ENCODE peak calls at places on chromosomes 5 and 9, in five cellular contexts. One of them, this sample, is unnamed.

GRCh38 chr9:19641046-19641445 is 147.8 kb downstream of the SLC24A2 start:
- DNase-seq in psoas muscle: no peak
- DNase-seq in stomach: no peak
- DNase-seq in prostate gland: no peak
- DNase-seq in lower leg skin: no peak
- DNase-seq in this sample: no peak

GRCh38 chr9:91549177-91549576 is 125.5 kb upstream of the NFIL3 start:
- DNase-seq in psoas muscle: no peak
- DNase-seq in stomach: no peak
- DNase-seq in prostate gland: no peak
- DNase-seq in lower leg skin: no peak
- DNase-seq in this sample: no peak

GRCh38 chr5:132774406-132774805 is 2.6 kb downstream of the SEPTIN8 start:
- DNase-seq in psoas muscle: no peak
- DNase-seq in stomach: no peak
- DNase-seq in prostate gland: no peak
- DNase-seq in lower leg skin: no peak
- DNase-seq in this sample: no peak

GRCh38 chr5:96699186-96699820 is 37.1 kb downstream of the CAST start:
- DNase-seq in psoas muscle: no peak
- DNase-seq in stomach: no peak
- DNase-seq in prostate gland: no peak
- DNase-seq in lower leg skin: no peak
- DNase-seq in this sample: no peak

GRCh38 chr9:23542438-23542837 is 283.6 kb downstream of the ELAVL2 start:
- DNase-seq in psoas muscle: no peak
- DNase-seq in stomach: no peak
- DNase-seq in prostate gland: no peak
- DNase-seq in lower leg skin: no peak
- DNase-seq in this sample: no peak

GRCh38 chr5:116516021-116516420 is 58.6 kb downstream of the SEMA6A start:
- DNase-seq in psoas muscle: no peak
- DNase-seq in stomach: no peak
- DNase-seq in prostate gland: no peak
- DNase-seq in lower leg skin: no peak
- DNase-seq in this sample: no peak

GRCh38 chr9:21677387-21677786 is 125.0 kb upstream of the MTAP start:
- DNase-seq in psoas muscle: no peak
- DNase-seq in stomach: no peak
- DNase-seq in prostate gland: no peak
- DNase-seq in lower leg skin: no peak
- DNase-seq in this sample: no peak

GRCh38 chr5:35608881-35609779 is 8.5 kb upstream of the SPEF2 start:
- DNase-seq in psoas muscle: no peak
- DNase-seq in stomach: no peak
- DNase-seq in prostate gland: no peak
- DNase-seq in lower leg skin: no peak
- DNase-seq in this sample: no peak

GRCh38 chr9:129840024-129840423 is 4.8 kb downstream of the USP20 start:
- DNase-seq in psoas muscle: no peak
- DNase-seq in stomach: no peak
- DNase-seq in prostate gland: no peak
- DNase-seq in lower leg skin: no peak
- DNase-seq in this sample: no peak

GRCh38 chr9:128406848-128407391 is 13.7 kb upstream of the CERCAM start:
- DNase-seq in psoas muscle: no peak
- DNase-seq in stomach: no peak
- DNase-seq in prostate gland: no peak
- DNase-seq in lower leg skin: no peak
- DNase-seq in this sample: no peak

GRCh38 chr5:11700376-11700775 is 203.9 kb downstream of the CTNND2 start:
- DNase-seq in psoas muscle: no peak
- DNase-seq in stomach: no peak
- DNase-seq in prostate gland: no peak
- DNase-seq in lower leg skin: no peak
- DNase-seq in this sample: no peak

GRCh38 chr9:135847833-135848232 is 59.5 kb downstream of the CAMSAP1 start:
- DNase-seq in psoas muscle: no peak
- DNase-seq in stomach: no peak
- DNase-seq in prostate gland: no peak
- DNase-seq in lower leg skin: no peak
- DNase-seq in this sample: no peak

GRCh38 chr9:25025156-25025555 is 479.5 kb upstream of the IZUMO3 start:
- DNase-seq in psoas muscle: no peak
- DNase-seq in stomach: no peak
- DNase-seq in prostate gland: no peak
- DNase-seq in lower leg skin: no peak
- DNase-seq in this sample: no peak

GRCh38 chr5:141412853-141413539 is at the start of gene PCDHGA10:
- DNase-seq in psoas muscle: peak; percentile 69
- DNase-seq in stomach: peak; percentile 67
- DNase-seq in prostate gland: peak; percentile 55
- DNase-seq in lower leg skin: no peak
- DNase-seq in this sample: peak; percentile 30

GRCh38 chr9:93958875-93959682 is 3.9 kb upstream of the BARX1 start:
- DNase-seq in psoas muscle: no peak
- DNase-seq in stomach: no peak
- DNase-seq in prostate gland: no peak
- DNase-seq in lower leg skin: no peak
- DNase-seq in this sample: no peak

GRCh38 chr5:6159864-6160199 is 218.5 kb downstream of the MED10 start:
- DNase-seq in psoas muscle: no peak
- DNase-seq in stomach: no peak
- DNase-seq in prostate gland: no peak
- DNase-seq in lower leg skin: no peak
- DNase-seq in this sample: no peak

GRCh38 chr5:38104497-38105230 is 153.7 kb upstream of the EGFLAM start:
- DNase-seq in psoas muscle: no peak
- DNase-seq in stomach: no peak
- DNase-seq in prostate gland: no peak
- DNase-seq in lower leg skin: no peak
- DNase-seq in this sample: no peak

GRCh38 chr9:115385383-115386122 is 267.6 kb upstream of the TNC start:
- DNase-seq in psoas muscle: no peak
- DNase-seq in stomach: no peak
- DNase-seq in prostate gland: no peak
- DNase-seq in lower leg skin: no peak
- DNase-seq in this sample: no peak

GRCh38 chr5:121313886-121314285 is 537.8 kb upstream of the FTMT start:
- DNase-seq in psoas muscle: no peak
- DNase-seq in stomach: no peak
- DNase-seq in prostate gland: no peak
- DNase-seq in lower leg skin: no peak
- DNase-seq in this sample: no peak

GRCh38 chr9:69898714-69899209 is 78.1 kb downstream of the CFAP95 start:
- DNase-seq in psoas muscle: no peak
- DNase-seq in stomach: no peak
- DNase-seq in prostate gland: no peak
- DNase-seq in lower leg skin: no peak
- DNase-seq in this sample: no peak

GRCh38 chr5:111172504-111172903 is 51.7 kb upstream of the CAMK4 start:
- DNase-seq in psoas muscle: no peak
- DNase-seq in stomach: no peak
- DNase-seq in prostate gland: no peak
- DNase-seq in lower leg skin: no peak
- DNase-seq in this sample: no peak

GRCh38 chr9:111992523-111992922 is 95.9 kb downstream of the UGCG start:
- DNase-seq in psoas muscle: no peak
- DNase-seq in stomach: no peak
- DNase-seq in prostate gland: no peak
- DNase-seq in lower leg skin: no peak
- DNase-seq in this sample: no peak

GRCh38 chr9:138064547-138064946 is 187.0 kb downstream of the CACNA1B start:
- DNase-seq in psoas muscle: no peak
- DNase-seq in stomach: no peak
- DNase-seq in prostate gland: no peak
- DNase-seq in lower leg skin: no peak
- DNase-seq in this sample: no peak

GRCh38 chr9:16266648-16267276 is 603.7 kb downstream of the BNC2 start:
- DNase-seq in psoas muscle: no peak
- DNase-seq in stomach: no peak
- DNase-seq in prostate gland: no peak
- DNase-seq in lower leg skin: no peak
- DNase-seq in this sample: no peak

GRCh38 chr5:139439013-139439903 is at the start of gene DNAJC18:
- DNase-seq in psoas muscle: peak; percentile 97
- DNase-seq in stomach: peak; percentile 93
- DNase-seq in prostate gland: peak; percentile 93
- DNase-seq in lower leg skin: peak; percentile 92
- DNase-seq in this sample: peak; percentile 67

GRCh38 chr9:121302341-121302740 is 34.4 kb downstream of the GSN start:
- DNase-seq in psoas muscle: peak; percentile 42
- DNase-seq in stomach: no peak
- DNase-seq in prostate gland: no peak
- DNase-seq in lower leg skin: no peak
- DNase-seq in this sample: no peak

GRCh38 chr5:64693636-64694035 is 3.3 kb downstream of the SHISAL2B start:
- DNase-seq in psoas muscle: no peak
- DNase-seq in stomach: no peak
- DNase-seq in prostate gland: no peak
- DNase-seq in lower leg skin: no peak
- DNase-seq in this sample: no peak

GRCh38 chr5:113190347-113190746 is 213.7 kb downstream of the DCP2 start:
- DNase-seq in psoas muscle: no peak
- DNase-seq in stomach: no peak
- DNase-seq in prostate gland: no peak
- DNase-seq in lower leg skin: no peak
- DNase-seq in this sample: no peak

DNA sequence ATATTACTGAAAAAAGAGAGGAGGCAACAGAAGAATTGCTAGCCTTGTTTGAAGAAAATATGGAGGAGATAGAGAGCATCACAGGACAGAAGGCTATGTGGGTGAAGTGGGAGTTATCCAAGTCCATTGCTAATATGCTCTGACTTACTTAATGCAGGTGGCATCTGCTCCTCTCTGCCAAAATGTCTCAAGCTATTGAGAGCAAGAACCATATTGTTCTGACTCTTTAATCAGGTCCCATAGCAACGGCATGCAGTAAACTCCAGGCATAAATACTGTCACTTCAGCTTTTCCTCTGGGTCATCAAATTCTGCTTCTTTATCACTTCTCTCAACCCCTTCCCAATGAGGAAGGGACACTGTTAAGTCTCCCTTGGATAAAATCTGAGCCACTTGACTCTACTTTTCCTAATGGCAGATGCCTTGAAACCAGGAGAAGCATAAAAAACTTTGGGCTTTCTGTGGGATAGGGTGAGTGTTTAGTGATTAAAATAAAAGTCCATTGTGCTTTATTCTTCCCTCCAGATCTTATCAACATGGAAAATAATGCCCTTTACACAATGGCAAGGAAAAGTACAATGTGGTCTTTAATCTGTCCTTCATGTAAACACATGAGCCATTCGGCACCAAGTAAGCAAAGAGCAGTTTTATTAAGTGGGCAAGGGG is 71.2 kb upstream of the TARS1 start:
- DNase-seq in psoas muscle: no peak
- DNase-seq in stomach: no peak
- DNase-seq in prostate gland: no peak
- DNase-seq in lower leg skin: no peak
- DNase-seq in this sample: no peak
- H3K4me3 ChIP-seq in psoas muscle: no peak overlapping the region
- H3K4me3 ChIP-seq in stomach: no peak overlapping the region
- H3K4me3 ChIP-seq in prostate gland: no peak overlapping the region
- H3K4me3 ChIP-seq in lower leg skin: no peak overlapping the region
- H3K4me3 ChIP-seq in this sample: no peak overlapping the region

DNA sequence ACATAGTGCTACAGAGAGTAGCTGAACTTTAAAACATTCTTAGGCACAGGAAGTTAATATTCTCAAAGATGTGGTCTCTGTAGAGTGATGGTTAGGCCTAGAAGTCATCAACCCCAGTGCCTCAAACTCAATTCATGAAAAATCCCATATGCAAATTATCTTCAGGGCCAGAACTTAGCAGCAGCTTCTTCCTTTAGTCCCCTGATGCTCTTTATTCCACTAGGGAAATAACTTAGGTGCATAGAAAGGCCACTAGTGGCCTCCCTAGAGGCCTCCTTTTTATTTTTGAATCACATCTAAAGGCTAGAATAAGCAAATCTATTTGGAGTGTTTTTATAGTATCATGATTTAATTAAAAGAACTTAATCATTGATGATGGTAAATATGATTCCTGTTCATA is 88.3 kb downstream of the GIN1 start:
- DNase-seq in psoas muscle: no peak
- DNase-seq in stomach: no peak
- DNase-seq in prostate gland: no peak
- DNase-seq in lower leg skin: no peak
- DNase-seq in this sample: no peak
- TF ChIP-seq CTCF in psoas muscle: no peak
- TF ChIP-seq CTCF in stomach: no peak
- TF ChIP-seq CTCF in prostate gland: no peak
- TF ChIP-seq CTCF in lower leg skin: no peak
- TF ChIP-seq CTCF in this sample: peak; percentile 43

GRCh38 chr9:117413346-117414219 is 1.3 kb downstream of the ASTN2 start:
- DNase-seq in psoas muscle: no peak
- DNase-seq in stomach: no peak
- DNase-seq in prostate gland: peak; percentile 39
- DNase-seq in lower leg skin: no peak
- DNase-seq in this sample: no peak
- H3K4me3 ChIP-seq in psoas muscle: peak overlapping the region; percentile 66
- H3K4me3 ChIP-seq in stomach: peak overlapping the region; percentile 51
- H3K4me3 ChIP-seq in prostate gland: peak overlapping the region; percentile 67
- H3K4me3 ChIP-seq in lower leg skin: no peak overlapping the region
- H3K4me3 ChIP-seq in this sample: no peak overlapping the region

DNA sequence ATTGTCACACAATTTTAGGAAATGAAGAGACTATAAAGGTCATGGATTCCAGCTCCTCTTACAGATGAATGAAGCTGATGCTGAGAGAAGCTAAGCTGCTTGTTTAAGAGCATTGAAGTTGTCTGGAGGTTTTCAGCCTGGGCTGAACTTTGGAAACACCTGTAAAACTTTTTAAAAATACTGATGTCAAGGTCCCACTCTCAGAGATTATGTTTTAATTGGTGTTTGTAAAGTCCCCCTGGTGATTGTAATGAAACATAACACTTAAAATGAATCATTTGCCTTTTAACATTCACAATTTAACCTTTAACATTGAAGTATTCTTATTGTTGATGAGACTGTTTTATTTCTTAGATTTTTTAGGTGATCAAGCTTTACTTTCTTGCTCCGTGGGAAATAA is 16.4 kb downstream of the RAD23B start:
- DNase-seq in psoas muscle: no peak
- DNase-seq in stomach: no peak
- DNase-seq in prostate gland: no peak
- DNase-seq in lower leg skin: no peak
- DNase-seq in this sample: no peak
- TF ChIP-seq CTCF in psoas muscle: no peak
- TF ChIP-seq CTCF in stomach: no peak
- TF ChIP-seq CTCF in prostate gland: no peak
- TF ChIP-seq CTCF in lower leg skin: no peak
- TF ChIP-seq CTCF in this sample: no peak

DNA sequence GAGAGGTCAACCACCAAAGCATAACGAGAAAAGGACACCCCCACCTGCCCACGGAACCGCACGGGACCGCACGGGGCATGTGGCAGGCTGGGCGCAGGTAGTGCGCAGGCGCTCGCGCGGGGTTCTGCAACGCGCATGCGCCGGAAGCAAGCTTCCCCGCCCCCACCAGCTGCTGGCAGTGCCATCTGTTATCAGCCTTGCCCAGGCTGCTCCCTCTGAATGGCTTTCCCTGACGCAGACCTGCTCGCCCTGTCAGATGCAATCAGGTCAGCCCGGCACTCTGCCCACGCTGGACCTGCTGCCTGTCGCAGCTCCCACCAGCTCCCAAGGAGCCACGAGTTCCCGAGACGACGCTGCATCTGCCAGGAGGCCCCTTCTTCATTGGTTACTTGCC is 22.8 kb downstream of the PTCH1 start:
- DNase-seq in psoas muscle: no peak
- DNase-seq in stomach: no peak
- DNase-seq in prostate gland: no peak
- DNase-seq in lower leg skin: no peak
- DNase-seq in this sample: peak; percentile 67
- H3K4me3 ChIP-seq in psoas muscle: no peak overlapping the region
- H3K4me3 ChIP-seq in stomach: no peak overlapping the region
- H3K4me3 ChIP-seq in prostate gland: no peak overlapping the region
- H3K4me3 ChIP-seq in lower leg skin: no peak overlapping the region
- H3K4me3 ChIP-seq in this sample: peak overlapping the region; percentile 49